ENCODE peak calls at places on chromosomes 16 and 17, in seven cellular contexts. M is HCT116, B is HepG2, R is H1, Y is K562, E is SK-N-SH, G is GM12878. O is an unnamed sample.

GRCh38 chr16:12120331-12120981 is 143.9 kb downstream of the SNX29 start:
- DNase-seq in R (no peak), E (no peak), Y (no peak), M (no peak), B (no peak), G (no peak), O (no peak)

GRCh38 chr16:2692251-2692947 is 10.1 kb downstream of the KCTD5 start:
- DNase-seq in G (no peak), M (no peak), Y (no peak), B (no peak), R (no peak), E (no peak), O (no peak)

GRCh38 chr17:31549121-31549524 is 157.6 kb downstream of the RAB11FIP4 start:
- DNase-seq in E (peak; percentile 72), M (no peak), R (no peak), B (peak; percentile 31), G (no peak), Y (no peak), O (no peak)

GRCh38 chr17:73271078-73271477 is 9.4 kb upstream of the CPSF4L start:
- DNase-seq in R (no peak), G (peak; percentile 88), M (no peak), E (no peak), Y (no peak), B (no peak), O (no peak)

GRCh38 chr17:48241131-48241591 is 133.6 kb downstream of the SNX11 start:
- DNase-seq in E (no peak), M (peak; percentile 88), R (no peak), Y (peak; percentile 53), G (peak; percentile 54), B (no peak), O (peak; percentile 43)

GRCh38 chr16:66606000-66606751 is 1.7 kb downstream of the CMTM3 start:
- DNase-seq in Y (no peak), G (no peak), B (no peak), R (no peak), E (no peak), M (no peak), O (no peak)

GRCh38 chr17:50549256-50549941 is 2.4 kb downstream of the SPATA20 start:
- DNase-seq in E (no peak), G (no peak), B (no peak), R (no peak), Y (no peak), M (no peak), O (no peak)

GRCh38 chr16:565420-566330 is 1.1 kb upstream of the NHLRC4 start:
- DNase-seq in G (no peak), B (no peak), Y (peak; percentile 49), R (no peak), M (no peak), E (peak; percentile 98), O (peak; percentile 85)

GRCh38 chr17:45742251-45742650 is 41.9 kb upstream of the CRHR1 start:
- DNase-seq in R (no peak), Y (no peak), B (no peak), M (no peak), G (no peak), E (no peak), O (no peak)

GRCh38 chr17:45735488-45735887 is 48.6 kb upstream of the CRHR1 start:
- DNase-seq in B (no peak), E (no peak), M (no peak), G (no peak), Y (no peak), R (no peak), O (no peak)

GRCh38 chr17:45740553-45741330 is 43.4 kb upstream of the CRHR1 start:
- DNase-seq in B (peak; percentile 35), R (peak; percentile 53), M (peak; percentile 89), E (peak; percentile 88), Y (peak; percentile 93), G (no peak), O (peak; percentile 91)

GRCh38 chr17:45743626-45744326 is 40.3 kb upstream of the CRHR1 start:
- DNase-seq in M (no peak), G (no peak), E (no peak), Y (no peak), B (no peak), R (no peak), O (no peak)

GRCh38 chr17:45739786-45740185 is 44.3 kb upstream of the CRHR1 start:
- DNase-seq in B (no peak), E (no peak), G (no peak), M (no peak), R (no peak), Y (no peak), O (no peak)
- TF ChIP-seq JUND in B (no peak), E (no peak), G (no peak), M (no peak), R (no peak), Y (no peak), O (no peak)

DNA sequence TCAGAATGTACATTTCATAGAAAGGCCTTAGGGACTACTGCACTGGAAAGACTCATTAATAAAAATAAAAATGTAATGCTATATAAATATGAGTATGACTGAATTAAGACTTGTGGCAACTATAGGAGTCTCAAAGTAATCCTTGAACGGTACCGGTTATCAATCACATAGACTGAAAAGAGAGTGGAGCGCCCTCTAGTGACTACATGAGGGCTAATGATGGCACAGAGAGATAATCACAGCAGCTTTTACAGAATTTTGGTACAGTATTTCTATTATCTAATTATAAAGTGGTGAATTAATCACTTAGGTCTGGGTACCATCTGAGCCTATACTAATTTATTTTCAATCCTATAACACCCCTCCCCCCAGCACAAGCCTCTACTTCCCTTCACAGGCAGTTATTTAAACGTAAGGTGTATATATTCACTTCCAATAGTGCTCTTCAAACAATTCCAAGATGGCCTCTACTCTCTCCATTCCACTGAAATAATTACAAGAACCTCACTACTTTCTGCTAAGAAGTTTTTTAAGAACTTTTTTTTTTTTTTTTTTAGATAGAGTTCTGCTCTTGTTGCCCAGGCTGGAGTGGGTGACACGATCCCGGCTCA is 40.7 kb upstream of the ANKFY1 start:
- DNase-seq in G (no peak), E (peak; percentile 68), R (no peak), Y (peak; percentile 62), B (peak; percentile 41), M (peak; percentile 18), O (peak; percentile 28)
- TF ChIP-seq JUND in G (no peak), E (no peak), R (no peak), Y (no peak), B (no peak), M (no peak), O (no peak)

GRCh38 chr16:77675464-77676324 is 46.6 kb upstream of the NUDT7 start:
- DNase-seq in Y (peak; percentile 70), M (peak; percentile 63), B (peak; percentile 74), G (peak; percentile 24), E (peak; percentile 79), R (peak; percentile 29), O (peak; percentile 91)

GRCh38 chr16:77677129-77677528 is 45.2 kb upstream of the NUDT7 start:
- DNase-seq in B (no peak), R (no peak), Y (no peak), E (no peak), G (no peak), M (no peak), O (peak; percentile 16)

GRCh38 chr16:77679901-77680300 is 42.4 kb upstream of the NUDT7 start:
- DNase-seq in Y (no peak), G (no peak), M (peak; percentile 8), E (no peak), B (no peak), R (no peak), O (no peak)

GRCh38 chr16:77679336-77679735 is 43.0 kb upstream of the NUDT7 start:
- DNase-seq in M (no peak), Y (no peak), R (no peak), G (no peak), E (no peak), B (no peak), O (no peak)

DNA sequence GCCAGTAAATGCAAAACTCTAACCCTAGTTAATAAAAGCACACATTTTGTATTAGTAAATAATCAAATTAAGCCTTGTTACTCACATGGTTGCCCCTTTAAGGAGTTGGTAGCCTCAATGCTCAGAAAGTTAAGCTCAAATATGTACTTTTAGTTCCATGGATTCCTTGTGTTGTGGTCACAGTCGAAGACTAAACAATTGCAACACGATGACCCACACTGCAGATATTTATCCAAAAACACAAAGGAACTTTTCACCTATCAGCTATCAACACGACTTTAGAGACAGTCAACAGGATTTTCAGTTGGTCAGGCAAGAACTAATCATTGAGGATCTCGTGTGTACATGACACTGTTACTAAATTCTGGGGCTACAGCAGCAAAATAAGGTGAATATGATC is 47.4 kb upstream of the NUDT7 start:
- DNase-seq in B (no peak), R (no peak), G (no peak), Y (no peak), M (no peak), E (no peak), O (no peak)
- TF ChIP-seq JUND in B (no peak), R (no peak), G (no peak), Y (no peak), M (no peak), E (no peak), O (no peak)

GRCh38 chr17:46059457-46059856 is 60.4 kb downstream of the STH start:
- DNase-seq in G (no peak), B (no peak), M (no peak), R (no peak), E (no peak), Y (no peak), O (no peak)
- TF ChIP-seq JUND in G (no peak), B (no peak), M (no peak), R (no peak), E (no peak), Y (no peak), O (no peak)

DNA sequence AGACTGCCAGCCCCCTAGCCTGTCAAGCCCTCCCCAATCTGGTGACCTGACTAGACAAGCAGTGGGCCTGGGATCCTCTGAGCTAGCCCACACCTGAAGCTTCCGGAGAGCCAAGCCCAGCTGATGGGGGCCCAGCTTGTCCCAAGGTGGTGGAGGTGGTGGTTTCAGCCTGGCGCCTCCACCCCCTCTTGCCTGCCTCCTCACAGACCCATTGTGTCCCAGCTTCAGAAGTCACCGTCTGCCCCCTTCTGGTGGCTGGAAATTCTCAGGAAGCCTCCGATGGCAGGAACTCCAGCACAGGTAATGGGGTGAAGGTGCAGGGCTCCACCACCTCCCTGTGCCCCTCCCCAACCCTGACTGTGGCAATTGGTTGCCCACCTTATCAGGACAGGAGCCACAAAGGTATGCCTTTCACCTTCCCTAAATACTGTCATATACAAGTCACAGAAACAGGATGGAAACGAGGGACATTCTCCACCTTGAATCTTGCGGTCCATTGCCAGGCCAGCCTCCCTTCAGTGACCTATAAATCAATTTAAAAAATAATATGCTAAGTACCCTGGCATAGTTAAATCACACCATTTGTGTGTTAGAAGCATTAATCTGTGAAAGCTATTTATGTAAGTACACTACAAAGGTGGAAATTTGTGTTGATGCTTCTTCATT is 66.0 kb upstream of the ZNF423 start:
- DNase-seq in G (no peak), E (peak; percentile 86), B (peak; percentile 63), Y (peak; percentile 58), R (peak; percentile 63), M (peak; percentile 51), O (peak; percentile 63)
- TF ChIP-seq JUND in G (no peak), E (no peak), B (no peak), Y (no peak), R (no peak), M (no peak), O (no peak)

O was measured in T47D.